ENCODE peak calls at places on chromosomes 4 and X, in seven cellular contexts. One of them, this sample, is unnamed.

GRCh38 chrX:148976571-148976970 is 476.2 kb downstream of the AFF2 start:
- DNase-seq in neural progenitor cell: no peak
- DNase-seq in esophagus squamous epithelium: no peak
- DNase-seq in mammary epithelial cell: no peak
- DNase-seq in T-helper 2 cell: no peak
- DNase-seq in GM13977: no peak
- DNase-seq in NCI-H1092: no peak
- DNase-seq in this sample: no peak

GRCh38 chr4:17284323-17285175 is 227.3 kb downstream of the QDPR start:
- DNase-seq in neural progenitor cell: no peak
- DNase-seq in esophagus squamous epithelium: no peak
- DNase-seq in mammary epithelial cell: no peak
- DNase-seq in T-helper 2 cell: no peak
- DNase-seq in GM13977: no peak
- DNase-seq in NCI-H1092: no peak
- DNase-seq in this sample: no peak

GRCh38 chr4:173478884-173479283 is 51.1 kb downstream of the HAND2 start:
- DNase-seq in neural progenitor cell: no peak
- DNase-seq in esophagus squamous epithelium: no peak
- DNase-seq in mammary epithelial cell: no peak
- DNase-seq in T-helper 2 cell: no peak
- DNase-seq in GM13977: no peak
- DNase-seq in NCI-H1092: no peak
- DNase-seq in this sample: no peak

GRCh38 chr4:40573593-40574311 is 55.9 kb downstream of the RBM47 start:
- DNase-seq in neural progenitor cell: no peak
- DNase-seq in esophagus squamous epithelium: no peak
- DNase-seq in mammary epithelial cell: no peak
- DNase-seq in T-helper 2 cell: no peak
- DNase-seq in GM13977: no peak
- DNase-seq in NCI-H1092: no peak
- DNase-seq in this sample: no peak

GRCh38 chr4:181877329-181877848 is 365.8 kb upstream of the TENM3 start:
- DNase-seq in neural progenitor cell: no peak
- DNase-seq in esophagus squamous epithelium: no peak
- DNase-seq in mammary epithelial cell: peak
- DNase-seq in T-helper 2 cell: no peak
- DNase-seq in GM13977: no peak
- DNase-seq in NCI-H1092: no peak
- DNase-seq in this sample: no peak

GRCh38 chr4:187965726-187966125 is 29.8 kb upstream of the ZFP42 start:
- DNase-seq in neural progenitor cell: no peak
- DNase-seq in esophagus squamous epithelium: no peak
- DNase-seq in mammary epithelial cell: no peak
- DNase-seq in T-helper 2 cell: no peak
- DNase-seq in GM13977: no peak
- DNase-seq in NCI-H1092: no peak
- DNase-seq in this sample: no peak

GRCh38 chrX:4935846-4936245 is 1222.4 kb upstream of the PRKX start:
- DNase-seq in neural progenitor cell: no peak
- DNase-seq in esophagus squamous epithelium: no peak
- DNase-seq in mammary epithelial cell: no peak
- DNase-seq in T-helper 2 cell: no peak
- DNase-seq in GM13977: no peak
- DNase-seq in NCI-H1092: no peak
- DNase-seq in this sample: no peak

GRCh38 chr4:154854362-154854761 is 73.3 kb downstream of the RBM46 start:
- DNase-seq in neural progenitor cell: peak
- DNase-seq in esophagus squamous epithelium: no peak
- DNase-seq in mammary epithelial cell: peak
- DNase-seq in T-helper 2 cell: no peak
- DNase-seq in GM13977: no peak
- DNase-seq in NCI-H1092: no peak
- DNase-seq in this sample: no peak

GRCh38 chr4:79678472-79679202 is 270.6 kb upstream of the GK2 start:
- DNase-seq in neural progenitor cell: no peak
- DNase-seq in esophagus squamous epithelium: no peak
- DNase-seq in mammary epithelial cell: no peak
- DNase-seq in T-helper 2 cell: no peak
- DNase-seq in GM13977: no peak
- DNase-seq in NCI-H1092: no peak
- DNase-seq in this sample: no peak

GRCh38 chr4:135238940-135239339 is 1037.4 kb upstream of the PABPC4L start:
- DNase-seq in neural progenitor cell: no peak
- DNase-seq in esophagus squamous epithelium: no peak
- DNase-seq in mammary epithelial cell: no peak
- DNase-seq in T-helper 2 cell: no peak
- DNase-seq in GM13977: no peak
- DNase-seq in NCI-H1092: no peak
- DNase-seq in this sample: no peak

GRCh38 chr4:122045533-122045932 is 93.7 kb upstream of the TRPC3 start:
- DNase-seq in neural progenitor cell: no peak
- DNase-seq in esophagus squamous epithelium: no peak
- DNase-seq in mammary epithelial cell: peak
- DNase-seq in T-helper 2 cell: no peak
- DNase-seq in GM13977: no peak
- DNase-seq in NCI-H1092: peak
- DNase-seq in this sample: no peak

GRCh38 chrX:123625952-123626351 is 106.9 kb downstream of the THOC2 start:
- DNase-seq in neural progenitor cell: no peak
- DNase-seq in esophagus squamous epithelium: no peak
- DNase-seq in mammary epithelial cell: no peak
- DNase-seq in T-helper 2 cell: no peak
- DNase-seq in GM13977: no peak
- DNase-seq in NCI-H1092: no peak
- DNase-seq in this sample: peak

GRCh38 chr4:188143731-188144130 is 4.5 kb downstream of the TRIML1 start:
- DNase-seq in neural progenitor cell: no peak
- DNase-seq in esophagus squamous epithelium: no peak
- DNase-seq in mammary epithelial cell: peak
- DNase-seq in T-helper 2 cell: no peak
- DNase-seq in GM13977: no peak
- DNase-seq in NCI-H1092: no peak
- DNase-seq in this sample: no peak